ENCODE peak calls at places on chromosomes 3 and 15, in four cellular contexts. Z is stimulated activated CD4-positive, alpha-beta T cell treated with anti-CD3 and anti-CD28 coated beads, Interleukin-15, amount 100 ng/mL, for 1 hour; R is activated T-helper 1 cell treated with Interleukin-2 at 50 U/mL for 16 hours; C is naive thymus-derived CD8-positive, alpha-beta T cell. B is an unnamed sample.

GRCh38 chr3:31880020-31880419 is 101.0 kb downstream of the OSBPL10 start:
- DNase-seq in Z (no peak), R (no peak), C (no peak), B (no peak)

GRCh38 chr15:24924153-24924552 is 30.6 kb upstream of the SNRPN start:
- DNase-seq in R (no peak), Z (no peak), C (no peak), B (no peak)

GRCh38 chr15:87935583-87935982 is 321.0 kb downstream of the NTRK3 start:
- DNase-seq in C (no peak), Z (no peak), R (no peak), B (no peak)

GRCh38 chr3:11587766-11588165 is 55.9 kb downstream of the VGLL4 start:
- DNase-seq in R (no peak), C (no peak), Z (no peak), B (no peak)

GRCh38 chr3:119292666-119293065 is 1.5 kb upstream of the ARHGAP31 start:
- DNase-seq in R (no peak), C (peak), Z (no peak), B (no peak)

GRCh38 chr3:112007641-112008040 is 8.9 kb downstream of the TAGLN3 start:
- DNase-seq in Z (no peak), C (no peak), R (no peak), B (no peak)

GRCh38 chr3:8499181-8499611 is 2.4 kb upstream of the LMCD1 start:
- DNase-seq in C (no peak), R (no peak), Z (no peak), B (no peak)

GRCh38 chr15:65286704-65287514 is at the start of gene PARP16:
- DNase-seq in C (peak), Z (peak), R (peak), B (peak)

GRCh38 chr15:98083203-98083910 is 122.9 kb downstream of the ARRDC4 start:
- DNase-seq in R (no peak), Z (no peak), C (no peak), B (no peak)

GRCh38 chr3:3783675-3784074 is 15.6 kb upstream of the LRRN1 start:
- DNase-seq in C (no peak), Z (no peak), R (no peak), B (no peak)

GRCh38 chr3:140898340-140899180 is 43.1 kb upstream of the SLC25A36 start:
- DNase-seq in R (no peak), Z (no peak), C (peak), B (no peak)

GRCh38 chr15:75584121-75584520 is 5.0 kb upstream of the PTPN9 start:
- DNase-seq in Z (no peak), R (no peak), C (no peak), B (no peak)

GRCh38 chr15:98920091-98920880 is 87.3 kb downstream of the PGPEP1L start:
- DNase-seq in C (no peak), Z (no peak), R (no peak), B (no peak)

GRCh38 chr3:78728406-78729145 is 1039.2 kb downstream of the ROBO1 start:
- DNase-seq in R (no peak), Z (no peak), C (no peak), B (no peak)

GRCh38 chr3:41202075-41202833 is 2.9 kb downstream of the CTNNB1 start:
- DNase-seq in R (no peak), Z (no peak), C (no peak), B (no peak)

GRCh38 chr3:33071181-33071580 is 25.8 kb downstream of the GLB1 start:
- DNase-seq in Z (no peak), R (no peak), C (no peak), B (no peak)

GRCh38 chr3:10194328-10195071 is 29.8 kb downstream of the IRAK2 start:
- DNase-seq in C (peak), R (no peak), Z (peak), B (peak)

B was measured in activated gamma-delta T cell.